ENCODE peak calls at places on chromosomes 12 and 14, in ten cellular contexts. One of them, this sample, is unnamed.

GRCh38 chr12:29072631-29073030 is 76.4 kb upstream of the FAR2 start:
- DNase-seq in HuH-7.5: no peak
- DNase-seq in NCI-H2081: no peak
- DNase-seq in astrocyte: no peak
- DNase-seq in naive thymus-derived CD8-positive, alpha-beta T cell: no peak
- DNase-seq in activated B cell treated with CpG ODN at 0.5 μM for 24 hours: no peak
- DNase-seq in chondrocyte: no peak
- DNase-seq in NCI-H2029 treated with DMSO at 0.1 percent for 48 hours: no peak
- DNase-seq in GM03348: no peak
- DNase-seq in Calu3: no peak
- DNase-seq in this sample: no peak

GRCh38 chr14:81132492-81132891 is 88.3 kb downstream of the GTF2A1 start:
- DNase-seq in astrocyte: no peak
- DNase-seq in naive thymus-derived CD8-positive, alpha-beta T cell: no peak
- DNase-seq in activated B cell treated with CpG ODN at 0.5 μM for 24 hours: no peak
- DNase-seq in NCI-H2081: peak; percentile 30
- DNase-seq in NCI-H2029 treated with DMSO at 0.1 percent for 48 hours: no peak
- DNase-seq in HuH-7.5: no peak
- DNase-seq in chondrocyte: no peak
- DNase-seq in Calu3: no peak
- DNase-seq in GM03348: no peak
- DNase-seq in this sample: no peak

GRCh38 chr12:108271951-108272729 is 67.0 kb downstream of the CMKLR1 start:
- DNase-seq in NCI-H2029 treated with DMSO at 0.1 percent for 48 hours: no peak
- DNase-seq in astrocyte: no peak
- DNase-seq in activated B cell treated with CpG ODN at 0.5 μM for 24 hours: no peak
- DNase-seq in Calu3: no peak
- DNase-seq in HuH-7.5: no peak
- DNase-seq in GM03348: no peak
- DNase-seq in chondrocyte: no peak
- DNase-seq in naive thymus-derived CD8-positive, alpha-beta T cell: no peak
- DNase-seq in NCI-H2081: no peak
- DNase-seq in this sample: no peak

GRCh38 chr14:90302529-90303303 is 29.0 kb downstream of the NRDE2 start:
- DNase-seq in NCI-H2029 treated with DMSO at 0.1 percent for 48 hours: no peak
- DNase-seq in astrocyte: no peak
- DNase-seq in HuH-7.5: no peak
- DNase-seq in GM03348: no peak
- DNase-seq in chondrocyte: no peak
- DNase-seq in naive thymus-derived CD8-positive, alpha-beta T cell: no peak
- DNase-seq in NCI-H2081: no peak
- DNase-seq in activated B cell treated with CpG ODN at 0.5 μM for 24 hours: no peak
- DNase-seq in Calu3: no peak
- DNase-seq in this sample: no peak

GRCh38 chr12:131794061-131794460 is 34.1 kb upstream of the MMP17 start:
- DNase-seq in chondrocyte: no peak
- DNase-seq in NCI-H2029 treated with DMSO at 0.1 percent for 48 hours: no peak
- DNase-seq in Calu3: no peak
- DNase-seq in naive thymus-derived CD8-positive, alpha-beta T cell: no peak
- DNase-seq in activated B cell treated with CpG ODN at 0.5 μM for 24 hours: no peak
- DNase-seq in GM03348: no peak
- DNase-seq in NCI-H2081: no peak
- DNase-seq in HuH-7.5: no peak
- DNase-seq in astrocyte: no peak
- DNase-seq in this sample: no peak

GRCh38 chr12:6553051-6553868 is 2.6 kb downstream of the IFFO1 start:
- DNase-seq in NCI-H2081: no peak
- DNase-seq in NCI-H2029 treated with DMSO at 0.1 percent for 48 hours: peak; percentile 36
- DNase-seq in activated B cell treated with CpG ODN at 0.5 μM for 24 hours: no peak
- DNase-seq in Calu3: no peak
- DNase-seq in astrocyte: peak; percentile 56
- DNase-seq in HuH-7.5: no peak
- DNase-seq in GM03348: peak; percentile 73
- DNase-seq in naive thymus-derived CD8-positive, alpha-beta T cell: no peak
- DNase-seq in chondrocyte: no peak
- DNase-seq in this sample: no peak

GRCh38 chr14:105281354-105282097 is 19.3 kb downstream of the BRF1 start:
- DNase-seq in naive thymus-derived CD8-positive, alpha-beta T cell: no peak
- DNase-seq in astrocyte: peak; percentile 56
- DNase-seq in HuH-7.5: peak; percentile 76
- DNase-seq in NCI-H2081: no peak
- DNase-seq in GM03348: peak; percentile 77
- DNase-seq in chondrocyte: no peak
- DNase-seq in NCI-H2029 treated with DMSO at 0.1 percent for 48 hours: no peak
- DNase-seq in activated B cell treated with CpG ODN at 0.5 μM for 24 hours: no peak
- DNase-seq in Calu3: no peak
- DNase-seq in this sample: no peak

GRCh38 chr14:88340357-88340756 is 17.3 kb upstream of the KCNK10 start:
- DNase-seq in astrocyte: no peak
- DNase-seq in HuH-7.5: no peak
- DNase-seq in GM03348: no peak
- DNase-seq in NCI-H2081: no peak
- DNase-seq in NCI-H2029 treated with DMSO at 0.1 percent for 48 hours: no peak
- DNase-seq in Calu3: no peak
- DNase-seq in naive thymus-derived CD8-positive, alpha-beta T cell: no peak
- DNase-seq in activated B cell treated with CpG ODN at 0.5 μM for 24 hours: no peak
- DNase-seq in chondrocyte: no peak
- DNase-seq in this sample: no peak

GRCh38 chr12:117134721-117135120 is 35.5 kb upstream of the TESC start:
- DNase-seq in chondrocyte: peak; percentile 1
- DNase-seq in Calu3: no peak
- DNase-seq in GM03348: no peak
- DNase-seq in HuH-7.5: no peak
- DNase-seq in activated B cell treated with CpG ODN at 0.5 μM for 24 hours: no peak
- DNase-seq in naive thymus-derived CD8-positive, alpha-beta T cell: no peak
- DNase-seq in NCI-H2029 treated with DMSO at 0.1 percent for 48 hours: no peak
- DNase-seq in astrocyte: no peak
- DNase-seq in NCI-H2081: no peak
- DNase-seq in this sample: no peak

GRCh38 chr14:88023658-88024187 is 18.8 kb downstream of the GPR65 start:
- DNase-seq in activated B cell treated with CpG ODN at 0.5 μM for 24 hours: no peak
- DNase-seq in NCI-H2029 treated with DMSO at 0.1 percent for 48 hours: no peak
- DNase-seq in naive thymus-derived CD8-positive, alpha-beta T cell: no peak
- DNase-seq in NCI-H2081: no peak
- DNase-seq in chondrocyte: no peak
- DNase-seq in GM03348: no peak
- DNase-seq in Calu3: no peak
- DNase-seq in HuH-7.5: no peak
- DNase-seq in astrocyte: no peak
- DNase-seq in this sample: no peak

GRCh38 chr12:5003025-5003666 is 40.5 kb upstream of the KCNA5 start:
- DNase-seq in activated B cell treated with CpG ODN at 0.5 μM for 24 hours: peak; percentile 36
- DNase-seq in HuH-7.5: peak; percentile 50
- DNase-seq in Calu3: peak; percentile 72
- DNase-seq in GM03348: peak; percentile 89
- DNase-seq in NCI-H2081: peak; percentile 75
- DNase-seq in naive thymus-derived CD8-positive, alpha-beta T cell: no peak
- DNase-seq in NCI-H2029 treated with DMSO at 0.1 percent for 48 hours: peak; percentile 67
- DNase-seq in chondrocyte: no peak
- DNase-seq in astrocyte: peak; percentile 12
- DNase-seq in this sample: peak; percentile 49

GRCh38 chr12:58920102-58920955 is at the start of gene LRIG3:
- DNase-seq in NCI-H2029 treated with DMSO at 0.1 percent for 48 hours: peak; percentile 73
- DNase-seq in activated B cell treated with CpG ODN at 0.5 μM for 24 hours: no peak
- DNase-seq in NCI-H2081: peak; percentile 81
- DNase-seq in chondrocyte: peak; percentile 99
- DNase-seq in GM03348: peak; percentile 96
- DNase-seq in astrocyte: peak; percentile 87
- DNase-seq in Calu3: peak; percentile 96
- DNase-seq in naive thymus-derived CD8-positive, alpha-beta T cell: no peak
- DNase-seq in HuH-7.5: peak; percentile 80
- DNase-seq in this sample: peak; percentile 72

GRCh38 chr12:56221233-56221756 is 427 bp downstream of the RNF41 start:
- DNase-seq in chondrocyte: no peak
- DNase-seq in GM03348: peak; percentile 92
- DNase-seq in naive thymus-derived CD8-positive, alpha-beta T cell: no peak
- DNase-seq in activated B cell treated with CpG ODN at 0.5 μM for 24 hours: no peak
- DNase-seq in NCI-H2081: no peak
- DNase-seq in Calu3: peak; percentile 32
- DNase-seq in HuH-7.5: no peak
- DNase-seq in NCI-H2029 treated with DMSO at 0.1 percent for 48 hours: no peak
- DNase-seq in astrocyte: peak; percentile 82
- DNase-seq in this sample: peak; percentile 59

GRCh38 chr12:30679250-30679649 is 16.4 kb downstream of the IPO8 start:
- DNase-seq in chondrocyte: no peak
- DNase-seq in NCI-H2081: no peak
- DNase-seq in activated B cell treated with CpG ODN at 0.5 μM for 24 hours: no peak
- DNase-seq in astrocyte: no peak
- DNase-seq in GM03348: no peak
- DNase-seq in naive thymus-derived CD8-positive, alpha-beta T cell: no peak
- DNase-seq in NCI-H2029 treated with DMSO at 0.1 percent for 48 hours: no peak
- DNase-seq in Calu3: no peak
- DNase-seq in HuH-7.5: no peak
- DNase-seq in this sample: no peak

GRCh38 chr12:85963322-85963721 is 89.2 kb downstream of the NTS start:
- DNase-seq in naive thymus-derived CD8-positive, alpha-beta T cell: no peak
- DNase-seq in chondrocyte: no peak
- DNase-seq in activated B cell treated with CpG ODN at 0.5 μM for 24 hours: no peak
- DNase-seq in GM03348: no peak
- DNase-seq in HuH-7.5: no peak
- DNase-seq in Calu3: no peak
- DNase-seq in astrocyte: peak; percentile 30
- DNase-seq in NCI-H2081: no peak
- DNase-seq in NCI-H2029 treated with DMSO at 0.1 percent for 48 hours: no peak
- DNase-seq in this sample: no peak

GRCh38 chr14:95769976-95770375 is 56.1 kb upstream of the TCL1A start:
- DNase-seq in HuH-7.5: no peak
- DNase-seq in NCI-H2029 treated with DMSO at 0.1 percent for 48 hours: no peak
- DNase-seq in GM03348: no peak
- DNase-seq in chondrocyte: no peak
- DNase-seq in activated B cell treated with CpG ODN at 0.5 μM for 24 hours: no peak
- DNase-seq in Calu3: no peak
- DNase-seq in naive thymus-derived CD8-positive, alpha-beta T cell: no peak
- DNase-seq in NCI-H2081: no peak
- DNase-seq in astrocyte: no peak
- DNase-seq in this sample: no peak

GRCh38 chr12:25752910-25753309 is 199.8 kb upstream of the LMNTD1 start:
- DNase-seq in Calu3: no peak
- DNase-seq in NCI-H2081: no peak
- DNase-seq in GM03348: no peak
- DNase-seq in chondrocyte: no peak
- DNase-seq in HuH-7.5: no peak
- DNase-seq in activated B cell treated with CpG ODN at 0.5 μM for 24 hours: no peak
- DNase-seq in NCI-H2029 treated with DMSO at 0.1 percent for 48 hours: no peak
- DNase-seq in naive thymus-derived CD8-positive, alpha-beta T cell: no peak
- DNase-seq in astrocyte: no peak
- DNase-seq in this sample: no peak

GRCh38 chr12:122250047-122250446 is 16.2 kb downstream of the VPS33A start:
- DNase-seq in NCI-H2081: peak; percentile 1
- DNase-seq in activated B cell treated with CpG ODN at 0.5 μM for 24 hours: no peak
- DNase-seq in HuH-7.5: no peak
- DNase-seq in GM03348: no peak
- DNase-seq in chondrocyte: no peak
- DNase-seq in naive thymus-derived CD8-positive, alpha-beta T cell: no peak
- DNase-seq in NCI-H2029 treated with DMSO at 0.1 percent for 48 hours: no peak
- DNase-seq in astrocyte: no peak
- DNase-seq in Calu3: no peak
- DNase-seq in this sample: no peak